ENCODE peak calls at places on chromosomes 12 and 14, in five cellular contexts. U, S, A, Z and E are unnamed samples. For H3K9me3, the result is how much of the 10 kb centered on the place peaks cover.

GRCh38 chr12:114692558-114693531 is 8.9 kb upstream of the TBX3 start:
- DNase-seq in Z (no peak), S (no peak), A (peak), U (peak), E (no peak)

GRCh38 chr12:119589087-119589486 is 4.5 kb upstream of the TMEM233 start:
- DNase-seq in U (no peak), Z (no peak), A (no peak), S (peak), E (no peak)

GRCh38 chr12:87120440-87120839 is 864.2 kb upstream of the MGAT4C start:
- DNase-seq in S (peak), U (no peak), Z (no peak), A (no peak), E (no peak)

GRCh38 chr12:94650143-94651056 is at the start of gene TMCC3:
- DNase-seq in Z (no peak), A (peak), U (peak), S (no peak), E (peak)

GRCh38 chr12:108826115-108826806 is 31.1 kb downstream of the SSH1 start:
- DNase-seq in U (peak), Z (peak), A (peak), S (peak), E (peak)

GRCh38 chr14:90556050-90556477 is 159.2 kb downstream of the CALM1 start:
- DNase-seq in A (peak), S (no peak), U (peak), Z (no peak), E (no peak)

GRCh38 chr12:33251548-33251947 is 188.1 kb downstream of the SYT10 start:
- DNase-seq in U (no peak), A (no peak), S (no peak), Z (no peak), E (no peak)

GRCh38 chr14:24057867-24058259 is 6.1 kb downstream of the CARMIL3 start:
- DNase-seq in S (no peak), Z (no peak), U (no peak), A (peak), E (no peak)

GRCh38 chr12:29317556-29318363 is 63.2 kb downstream of the ERGIC2 start:
- DNase-seq in S (peak), U (peak), A (no peak), Z (no peak), E (peak)

GRCh38 chr12:6863033-6863432 is 4.3 kb upstream of the TPI1 start:
- DNase-seq in S (no peak), U (no peak), Z (no peak), A (no peak), E (no peak)

GRCh38 chr14:89419973-89420482 is 3.0 kb upstream of the FOXN3 start:
- DNase-seq in S (no peak), U (no peak), Z (no peak), A (peak), E (no peak)

GRCh38 chr12:111590552-111590951 is 8.6 kb downstream of the ATXN2 start:
- DNase-seq in A (no peak), Z (no peak), S (no peak), U (no peak), E (no peak)

GRCh38 chr14:98602983-98603382 is 669.0 kb downstream of the BCL11B start:
- DNase-seq in S (no peak), Z (no peak), A (no peak), U (no peak), E (no peak)

GRCh38 chr12:8860165-8860961 is 37.9 kb downstream of the A2ML1 start:
- DNase-seq in U (peak), S (peak), Z (no peak), A (no peak), E (peak)

GRCh38 chr12:94649349-94650142 is 811 bp downstream of the TMCC3 start:
- DNase-seq in Z (no peak), S (peak), U (peak), A (peak), E (peak)

DNA sequence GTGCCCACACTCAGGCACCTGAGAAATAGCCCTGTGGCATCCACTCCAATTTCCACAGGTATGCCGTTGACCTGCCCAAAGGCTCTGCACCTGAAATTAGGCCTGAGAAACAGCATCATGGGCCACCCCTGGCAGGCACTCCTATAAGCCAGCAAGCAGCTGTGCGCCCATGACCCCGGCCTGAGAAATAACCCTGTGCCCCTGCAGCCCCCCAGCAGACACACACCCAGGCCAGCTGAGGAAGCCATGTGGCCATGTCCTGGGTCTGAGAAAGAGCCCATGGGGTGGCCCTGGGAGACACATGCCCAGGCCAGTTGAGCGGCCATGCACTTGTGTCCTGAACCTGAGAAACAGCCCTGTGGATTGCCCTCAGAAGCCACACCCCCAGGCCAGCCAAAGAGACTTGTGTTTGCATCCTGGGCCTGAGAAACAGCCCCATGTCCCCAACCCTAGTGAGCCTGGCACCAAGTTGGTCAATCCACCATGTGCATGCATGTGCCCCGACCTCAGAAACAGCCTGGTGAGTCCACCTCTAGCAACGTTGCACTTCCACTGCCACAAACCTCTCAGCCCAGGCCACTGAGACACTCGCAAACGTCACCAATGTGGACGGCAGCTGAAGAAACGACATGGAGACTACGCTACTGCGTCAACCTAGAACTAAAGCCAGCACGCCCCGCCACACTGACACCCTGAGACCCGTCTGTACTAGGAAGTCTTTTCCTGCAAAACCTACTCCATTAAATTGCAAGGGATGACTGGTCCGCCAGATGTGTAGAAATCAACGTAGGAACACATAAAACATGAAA is 411.9 kb downstream of the TMEM121 start:
- DNase-seq in S (no peak), A (peak), U (no peak), Z (no peak), E (no peak)
- H3K9me3 ChIP-seq in S (under half), A (under half), U (under half), Z (half or more), E (under half)

DNA sequence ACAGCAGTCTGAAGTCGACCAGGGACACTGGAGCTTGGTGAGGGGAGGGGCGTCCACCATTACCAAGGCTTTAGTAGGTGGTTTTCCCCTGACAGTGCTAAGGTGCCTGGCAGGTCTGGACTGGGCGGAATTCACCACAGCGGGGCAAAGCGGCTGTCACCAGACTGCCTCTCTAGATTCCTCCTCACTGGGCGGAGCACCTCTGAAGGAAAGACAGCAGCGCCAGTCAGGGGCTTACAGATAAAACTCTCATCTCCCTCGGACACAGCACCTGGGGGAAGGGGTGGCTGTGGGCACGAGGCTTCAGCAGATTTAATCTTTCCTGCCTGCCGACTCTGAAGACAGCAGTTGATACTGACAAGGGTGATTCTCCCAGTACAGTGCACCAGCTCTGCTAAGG is 39.1 kb downstream of the DDHD1 start:
- DNase-seq in A (no peak), S (no peak), U (no peak), Z (no peak), E (no peak)
- H3K9me3 ChIP-seq in A (under half), S (under half), U (under half), Z (under half), E (under half)

GRCh38 chr12:2891240-2892053 is 756 bp downstream of the TULP3 start:
- DNase-seq in Z (no peak), A (peak), U (peak), S (peak), E (peak)
- H3K9me3 ChIP-seq in Z (under half), A (under half), U (under half), S (under half), E (under half)

DNA sequence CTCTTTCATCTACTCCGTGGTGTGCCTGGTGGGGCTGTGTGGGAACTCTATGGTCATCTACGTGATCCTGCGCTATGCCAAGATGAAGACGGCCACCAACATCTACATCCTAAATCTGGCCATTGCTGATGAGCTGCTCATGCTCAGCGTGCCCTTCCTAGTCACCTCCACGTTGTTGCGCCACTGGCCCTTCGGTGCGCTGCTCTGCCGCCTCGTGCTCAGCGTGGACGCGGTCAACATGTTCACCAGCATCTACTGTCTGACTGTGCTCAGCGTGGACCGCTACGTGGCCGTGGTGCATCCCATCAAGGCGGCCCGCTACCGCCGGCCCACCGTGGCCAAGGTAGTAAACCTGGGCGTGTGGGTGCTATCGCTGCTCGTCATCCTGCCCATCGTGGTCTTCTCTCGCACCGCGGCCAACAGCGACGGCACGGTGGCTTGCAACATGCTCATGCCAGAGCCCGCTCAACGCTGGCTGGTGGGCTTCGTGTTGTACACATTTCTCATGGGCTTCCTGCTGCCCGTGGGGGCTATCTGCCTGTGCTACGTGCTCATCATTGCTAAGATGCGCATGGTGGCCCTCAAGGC is 2.0 kb downstream of the SSTR1 start:
- DNase-seq in A (peak), U (no peak), S (no peak), Z (no peak), E (no peak)
- H3K9me3 ChIP-seq in A (under half), U (under half), S (under half), Z (under half), E (under half)

GRCh38 chr12:34304001-34304400 is 281.7 kb downstream of the ALG10 start:
- DNase-seq in Z (no peak), A (no peak), S (no peak), U (no peak), E (no peak)

GRCh38 chr12:34306133-34306830 is 284.0 kb downstream of the ALG10 start:
- DNase-seq in A (no peak), S (no peak), U (no peak), Z (no peak), E (no peak)

GRCh38 chr12:34305176-34305575 is 282.9 kb downstream of the ALG10 start:
- DNase-seq in U (no peak), A (no peak), S (no peak), Z (no peak), E (no peak)

GRCh38 chr12:34303091-34303870 is 281.0 kb downstream of the ALG10 start:
- DNase-seq in S (no peak), A (peak), U (no peak), Z (no peak), E (no peak)

DNA sequence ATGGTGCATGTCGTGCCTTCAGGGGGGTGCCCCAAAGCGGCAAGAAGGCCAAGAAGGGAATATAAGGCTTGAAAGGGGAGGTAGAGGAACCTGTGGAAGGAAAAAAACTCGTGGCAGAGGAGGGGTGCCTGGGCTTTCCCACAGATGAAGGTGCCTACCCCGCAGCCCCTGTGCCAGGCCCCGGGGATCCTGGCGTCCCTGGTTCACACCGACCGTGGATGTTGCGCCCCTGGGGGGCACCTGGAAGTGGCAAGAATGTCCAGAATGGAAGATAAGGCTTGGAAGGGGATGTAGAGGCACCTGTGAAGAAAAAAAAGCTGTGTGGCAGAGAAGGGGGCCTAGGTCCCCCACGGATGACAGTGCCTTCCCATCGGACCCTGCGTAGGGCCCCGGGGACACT is 282.2 kb downstream of the ALG10 start:
- DNase-seq in A (no peak), S (no peak), Z (no peak), U (no peak), E (no peak)
- H3K9me3 ChIP-seq in A (under half), S (half or more), Z (half or more), U (under half), E (under half)

GRCh38 chr14:96129128-96129736 is 75.4 kb upstream of the BDKRB2 start:
- DNase-seq in A (no peak), S (no peak), Z (no peak), U (no peak), E (no peak)

GRCh38 chr14:96130391-96130790 is 74.2 kb upstream of the BDKRB2 start:
- DNase-seq in A (no peak), U (no peak), Z (no peak), S (no peak), E (no peak)

GRCh38 chr14:96130854-96131253 is 73.8 kb upstream of the BDKRB2 start:
- DNase-seq in Z (no peak), U (no peak), A (no peak), S (peak), E (peak)

GRCh38 chr14:96134508-96134907 is 70.1 kb upstream of the BDKRB2 start:
- DNase-seq in Z (no peak), S (no peak), U (no peak), A (no peak), E (no peak)

GRCh38 chr14:96131836-96132235 is 72.8 kb upstream of the BDKRB2 start:
- DNase-seq in A (no peak), U (no peak), Z (no peak), S (no peak), E (no peak)
- H3K9me3 ChIP-seq in A (under half), U (under half), Z (under half), S (under half), E (under half)

GRCh38 chr12:132886529-132887477 is 602 bp downstream of the CHFR start:
- DNase-seq in U (no peak), Z (no peak), S (peak), A (peak), E (peak)
- H3K9me3 ChIP-seq in U (under half), Z (under half), S (under half), A (under half), E (under half)

GRCh38 chr14:29236848-29237247 is 470.3 kb downstream of the FOXG1 start:
- DNase-seq in Z (peak), A (no peak), U (no peak), S (peak), E (no peak)

GRCh38 chr14:29236401-29236800 is 469.8 kb downstream of the FOXG1 start:
- DNase-seq in Z (no peak), S (no peak), A (no peak), U (no peak), E (no peak)

GRCh38 chr14:29242755-29243340 is 476.3 kb downstream of the FOXG1 start:
- DNase-seq in A (no peak), U (no peak), S (peak), Z (no peak), E (peak)

GRCh38 chr14:29243355-29243754 is 476.8 kb downstream of the FOXG1 start:
- DNase-seq in A (no peak), S (peak), Z (no peak), U (no peak), E (peak)

DNA sequence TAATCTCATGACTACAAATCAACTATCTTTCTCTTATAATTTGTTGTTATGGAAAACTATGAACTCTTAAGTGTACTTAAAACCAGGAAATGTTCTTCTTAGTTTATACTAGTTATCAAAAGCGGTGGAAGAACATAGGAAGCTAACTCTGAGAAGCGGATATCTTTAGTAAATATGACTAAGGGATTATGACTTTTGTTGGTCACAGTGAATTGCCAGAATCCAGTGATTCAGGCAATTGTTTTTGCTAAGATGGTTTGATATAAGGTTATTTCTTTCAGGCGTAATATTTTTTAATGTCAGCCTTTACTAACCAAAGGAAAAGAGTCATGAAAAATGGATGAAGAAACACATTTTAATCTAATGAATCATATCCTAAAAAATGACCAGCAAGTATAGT is 473.5 kb downstream of the FOXG1 start:
- DNase-seq in A (no peak), U (no peak), Z (no peak), S (peak), E (no peak)
- H3K9me3 ChIP-seq in A (under half), U (under half), Z (under half), S (under half), E (under half)